ENCODE peak calls at places on chromosomes 12 and 14, in four cellular contexts. I is EH; U is activated T-helper 1 cell treated with anti-CD3 and anti-CD28 coated beads, Interleukin-12 subunit alpha, Interleukin-12 subunit beta, Interleukin-2, Interleukin-4 antibody, amounts not matched to agents 30 ng/mL and 10 ng/mL and 1 ng/mL, durations not matched to agents 14 hours and 24 hours and 36 hours; D is amniotic stem cell. G is an unnamed sample.

GRCh38 chr14:105062048-105062433 is 3.2 kb downstream of the GPR132 start:
- DNase-seq in I (no peak), U (no peak), D (no peak), G (no peak)

GRCh38 chr14:46344327-46344937 is 307.1 kb downstream of the RPL10L start:
- DNase-seq in I (peak), U (no peak), D (no peak), G (peak)

GRCh38 chr14:98138666-98139065 is 1133.3 kb downstream of the BCL11B start:
- DNase-seq in I (no peak), U (peak), D (no peak), G (peak)

GRCh38 chr14:95523818-95524448 is 7.5 kb upstream of the SYNE3 start:
- DNase-seq in I (peak), U (no peak), D (no peak), G (no peak)

GRCh38 chr12:22530-23201 is 43.9 kb upstream of the IQSEC3 start:
- DNase-seq in I (no peak), U (no peak), D (no peak), G (no peak)

GRCh38 chr14:92938235-92938875 is 15.4 kb downstream of the CHGA start:
- DNase-seq in I (no peak), U (no peak), D (no peak), G (no peak)

GRCh38 chr12:114684098-114684869 is at the start of gene TBX3:
- DNase-seq in I (peak), U (peak), D (peak), G (peak)

GRCh38 chr14:80523518-80524117 is 312.3 kb upstream of the DIO2 start:
- DNase-seq in I (peak), U (no peak), D (no peak), G (no peak)

GRCh38 chr12:89238593-89238992 is 113.7 kb downstream of the DUSP6 start:
- DNase-seq in I (no peak), U (no peak), D (no peak), G (no peak)

GRCh38 chr14:105335735-105336476 is 21.4 kb downstream of the PACS2 start:
- DNase-seq in I (no peak), U (no peak), D (no peak), G (no peak)

GRCh38 chr12:50197297-50197727 is 30.1 kb upstream of the CERS5 start:
- DNase-seq in I (peak), U (no peak), D (no peak), G (no peak)

G was measured in SK-N-SH.